ENCODE peak calls at places on chromosomes 3 and 15, in five cellular contexts. T is GM23338, Q is transverse colon, C is H1, S is GM12878. A is an unnamed sample.

GRCh38 chr3:14473411-14473891 is 66.7 kb downstream of the GRIP2 start:
- DNase-seq in T (no peak), Q (peak), C (no peak), S (no peak), A (no peak)

GRCh38 chr3:53495091-53495517 is 693 bp downstream of the CACNA1D start:
- DNase-seq in T (peak), Q (no peak), C (no peak), S (no peak), A (no peak)

GRCh38 chr3:40901298-40901697 is 298.0 kb upstream of the CTNNB1 start:
- DNase-seq in T (no peak), Q (no peak), C (no peak), S (no peak), A (no peak)

GRCh38 chr3:88235102-88235501 is 85.3 kb downstream of the C3orf38 start:
- DNase-seq in T (no peak), Q (no peak), C (no peak), S (no peak), A (no peak)

GRCh38 chr15:81311834-81312459 is 12.0 kb downstream of the STARD5 start:
- DNase-seq in T (no peak), Q (no peak), C (no peak), S (no peak), A (no peak)

GRCh38 chr15:55630921-55631320 is 42.8 kb upstream of the PYGO1 start:
- DNase-seq in T (no peak), Q (no peak), C (no peak), S (no peak), A (no peak)

GRCh38 chr3:194104041-194104751 is 31.8 kb upstream of the HES1 start:
- DNase-seq in T (no peak), Q (no peak), C (no peak), S (no peak), A (peak)

GRCh38 chr3:136898549-136898948 is 36.5 kb downstream of the NCK1 start:
- DNase-seq in T (no peak), Q (no peak), C (no peak), S (no peak), A (no peak)

GRCh38 chr3:126676919-126677705 is 22.2 kb upstream of the TXNRD3 start:
- DNase-seq in T (no peak), Q (no peak), C (peak), S (no peak), A (no peak)

GRCh38 chr3:51860703-51861665 is at the start of gene IQCF2:
- DNase-seq in T (no peak), Q (no peak), C (no peak), S (peak), A (no peak)

GRCh38 chr3:49616491-49616941 is 57.6 kb upstream of the APEH start:
- DNase-seq in T (peak), Q (no peak), C (peak), S (no peak), A (no peak)

GRCh38 chr3:33131328-33132018 is 17.7 kb downstream of the CRTAP start:
- DNase-seq in T (peak), Q (no peak), C (peak), S (no peak), A (peak)

GRCh38 chr3:13292371-13292770 is 127.8 kb downstream of the NUP210 start:
- DNase-seq in T (no peak), Q (no peak), C (no peak), S (no peak), A (no peak)

GRCh38 chr3:194224536-194224935 is 88.6 kb downstream of the HES1 start:
- DNase-seq in T (no peak), Q (no peak), C (no peak), S (no peak), A (no peak)

GRCh38 chr3:148202386-148202785 is 495.3 kb upstream of the AGTR1 start:
- DNase-seq in T (no peak), Q (no peak), C (no peak), S (no peak), A (no peak)

GRCh38 chr3:156433910-156434309 is 121.0 kb downstream of the SSR3 start:
- DNase-seq in T (no peak), Q (no peak), C (no peak), S (no peak), A (no peak)

GRCh38 chr15:80846416-80846815 is 67.2 kb downstream of the CEMIP start:
- DNase-seq in T (peak), Q (no peak), C (no peak), S (no peak), A (no peak)

GRCh38 chr15:35560895-35561294 is 14.9 kb upstream of the DPH6 start:
- DNase-seq in T (no peak), Q (no peak), C (no peak), S (no peak), A (no peak)

GRCh38 chr15:64673866-64674265 is 101.5 kb downstream of the RBPMS2 start:
- DNase-seq in T (no peak), Q (no peak), C (no peak), S (no peak), A (no peak)

GRCh38 chr15:41465822-41466421 is 27.8 kb upstream of the ITPKA start:
- DNase-seq in T (peak), Q (no peak), C (no peak), S (no peak), A (peak)

GRCh38 chr3:177640319-177640997 is 443.2 kb upstream of the TBL1XR1 start:
- DNase-seq in T (peak), Q (no peak), C (no peak), S (no peak), A (no peak)

GRCh38 chr3:148333091-148333490 is 364.6 kb upstream of the AGTR1 start:
- DNase-seq in T (peak), Q (no peak), C (no peak), S (no peak), A (no peak)

GRCh38 chr15:61228025-61228901 is 839 bp downstream of the RORA start:
- DNase-seq in T (peak), Q (no peak), C (peak), S (no peak), A (no peak)

GRCh38 chr3:140434261-140434905 is 243.5 kb upstream of the TRIM42 start:
- DNase-seq in T (no peak), Q (no peak), C (peak), S (no peak), A (no peak)

GRCh38 chr3:141486416-141486734 is 452 bp upstream of the RASA2 start:
- DNase-seq in T (no peak), Q (no peak), C (no peak), S (no peak), A (no peak)

GRCh38 chr15:37709669-37710068 is 224.8 kb upstream of the TMCO5A start:
- DNase-seq in T (no peak), Q (no peak), C (no peak), S (no peak), A (no peak)

GRCh38 chr15:56919708-56920637 is 1.5 kb downstream of the TCF12 start:
- DNase-seq in T (peak), Q (peak), C (peak), S (no peak), A (no peak)
- TF ChIP-seq POLR2AphosphoS5 in T (peak), Q (no peak), C (no peak), S (no peak), A (no peak)

GRCh38 chr15:78205337-78205736 is 29.0 kb downstream of the ACSBG1 start:
- DNase-seq in T (no peak), Q (no peak), C (no peak), S (no peak), A (no peak)

GRCh38 chr15:78206326-78207109 is 27.8 kb downstream of the ACSBG1 start:
- DNase-seq in T (no peak), Q (no peak), C (peak), S (no peak), A (no peak)

GRCh38 chr15:78204351-78205309 is 29.7 kb downstream of the ACSBG1 start:
- DNase-seq in T (no peak), Q (no peak), C (peak), S (no peak), A (no peak)

GRCh38 chr15:78207110-78207458 is 27.3 kb downstream of the ACSBG1 start:
- DNase-seq in T (no peak), Q (no peak), C (no peak), S (no peak), A (no peak)

DNA sequence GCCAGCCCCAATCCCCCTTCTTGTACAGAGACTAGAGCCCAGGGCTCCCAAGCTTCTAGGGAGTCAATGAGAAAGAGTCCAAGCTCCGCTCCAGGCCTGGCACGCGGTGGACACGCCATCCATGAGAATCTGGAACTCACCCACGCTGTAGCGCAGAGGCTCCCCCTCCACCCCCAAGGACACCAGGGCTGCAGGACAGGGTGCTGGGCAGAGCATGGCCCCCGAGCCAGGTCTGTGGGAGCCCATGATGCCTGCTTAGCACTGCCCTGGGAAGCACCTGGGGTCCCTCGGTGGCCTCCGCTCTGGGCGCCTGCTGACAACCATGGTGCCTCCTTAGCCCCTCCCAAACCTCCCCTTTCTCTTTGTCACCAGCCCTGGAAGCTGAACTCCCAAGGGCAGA is 28.5 kb downstream of the ACSBG1 start:
- DNase-seq in T (no peak), Q (no peak), C (peak), S (no peak), A (no peak)
- TF ChIP-seq POLR2AphosphoS5 in T (no peak), Q (no peak), C (no peak), S (no peak), A (no peak)

GRCh38 chr3:86993704-86994103 is 2.8 kb upstream of the VGLL3 start:
- DNase-seq in T (no peak), Q (no peak), C (no peak), S (no peak), A (no peak)
- TF ChIP-seq POLR2AphosphoS5 in T (no peak), Q (no peak), C (no peak), S (no peak), A (no peak)

DNA sequence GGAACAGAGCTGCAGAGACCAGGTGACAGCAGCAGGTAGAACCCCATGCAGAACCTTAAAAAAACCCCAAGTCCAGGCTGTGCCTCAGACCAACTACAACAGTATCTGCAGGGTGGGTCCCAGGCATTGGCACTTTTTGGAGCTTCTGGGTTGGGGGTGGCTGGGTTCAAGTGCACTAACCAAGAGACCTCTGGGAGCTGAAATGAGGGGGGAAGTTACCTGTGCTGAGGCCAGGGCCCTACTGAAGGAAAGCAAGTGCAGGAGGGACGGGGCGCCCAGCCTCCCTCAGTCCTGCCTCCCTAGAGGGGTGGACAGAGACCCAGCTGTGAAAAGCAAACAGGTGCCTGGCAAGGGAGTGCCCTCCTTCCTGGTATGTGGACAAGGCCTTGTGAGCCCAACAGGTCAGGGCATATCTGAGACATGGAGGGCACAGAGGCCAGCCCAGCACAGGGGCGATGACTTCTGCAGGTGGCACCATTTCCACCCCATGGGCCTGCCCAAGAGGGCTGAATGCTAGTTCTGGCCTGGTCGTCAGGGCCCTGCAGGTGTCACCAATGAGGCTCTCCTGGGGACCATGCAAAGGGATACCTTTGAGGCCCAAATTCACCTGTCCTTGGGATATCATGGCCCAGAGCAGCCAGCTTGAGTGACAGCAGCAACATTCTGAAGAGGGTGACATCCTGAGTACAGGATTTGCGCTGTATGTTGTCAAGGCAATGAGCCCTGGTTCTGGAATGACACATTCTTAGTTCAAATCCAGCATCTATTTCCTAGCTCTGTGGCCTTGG is 18.7 kb downstream of the CTSH start:
- DNase-seq in T (peak), Q (no peak), C (no peak), S (no peak), A (no peak)
- TF ChIP-seq POLR2AphosphoS5 in T (no peak), Q (no peak), C (no peak), S (peak), A (no peak)

GRCh38 chr15:67114046-67114445 is 48.6 kb downstream of the SMAD3 start:
- DNase-seq in T (no peak), Q (no peak), C (no peak), S (no peak), A (no peak)

GRCh38 chr15:67116742-67117141 is 51.3 kb downstream of the SMAD3 start:
- DNase-seq in T (no peak), Q (no peak), C (no peak), S (no peak), A (no peak)

GRCh38 chr15:67117356-67117755 is 52.0 kb downstream of the SMAD3 start:
- DNase-seq in T (no peak), Q (no peak), C (no peak), S (no peak), A (no peak)

GRCh38 chr15:67115567-67115966 is 50.2 kb downstream of the SMAD3 start:
- DNase-seq in T (no peak), Q (no peak), C (no peak), S (no peak), A (no peak)

GRCh38 chr15:67114846-67115521 is 49.6 kb downstream of the SMAD3 start:
- DNase-seq in T (no peak), Q (no peak), C (no peak), S (no peak), A (no peak)
- TF ChIP-seq POLR2AphosphoS5 in T (no peak), Q (no peak), C (no peak), S (no peak), A (peak)

A was measured in GM12891.